ENCODE peak calls at places on chromosomes 5 and 9, in nine cellular contexts. Z is fibroblast of lung, L is bronchial epithelial cell, O is heart left ventricle, X is HFF-Myc, H is AG09309, N is sigmoid colon, P is NB4, R is heart right ventricle. T is an unnamed sample.

GRCh38 chr5:56737002-56737621 is 78.2 kb upstream of the MAP3K1 start:
- DNase-seq in Z (peak), L (peak), O (peak), X (peak), H (no peak), N (no peak), P (peak), R (peak), T (peak)

GRCh38 chr9:77981332-77981731 is 50.3 kb downstream of the GNAQ start:
- DNase-seq in Z (peak), L (peak), O (no peak), X (no peak), H (no peak), N (no peak), P (peak), R (no peak), T (peak)

GRCh38 chr5:85205430-85205829 is 820.8 kb upstream of the EDIL3 start:
- DNase-seq in Z (no peak), L (no peak), O (no peak), X (no peak), H (no peak), N (no peak), P (no peak), R (no peak), T (no peak)

GRCh38 chr5:7325975-7326911 is 69.7 kb upstream of the ADCY2 start:
- DNase-seq in Z (no peak), L (no peak), O (no peak), X (no peak), H (peak), N (no peak), P (no peak), R (no peak), T (no peak)

GRCh38 chr5:66306105-66306843 is 162.2 kb downstream of the SREK1 start:
- DNase-seq in Z (peak), L (peak), O (peak), X (peak), H (peak), N (peak), P (peak), R (peak), T (peak)

GRCh38 chr9:133680250-133680975 is 44.2 kb downstream of the DBH start:
- DNase-seq in Z (no peak), L (no peak), O (peak), X (no peak), H (no peak), N (no peak), P (no peak), R (no peak), T (no peak)

GRCh38 chr9:94301577-94301976 is 26.9 kb downstream of the NUTM2F start:
- DNase-seq in Z (no peak), L (no peak), O (no peak), X (no peak), H (no peak), N (no peak), P (no peak), R (no peak), T (no peak)

GRCh38 chr9:134779640-134780039 is 101.0 kb upstream of the FCN2 start:
- DNase-seq in Z (no peak), L (no peak), O (no peak), X (no peak), H (no peak), N (no peak), P (no peak), R (no peak), T (no peak)

GRCh38 chr9:121609845-121610637 is 41.4 kb upstream of the DAB2IP start:
- DNase-seq in Z (peak), L (peak), O (peak), X (no peak), H (no peak), N (peak), P (no peak), R (peak), T (peak)

GRCh38 chr5:150750469-150750868 is 8.3 kb downstream of the DCTN4 start:
- DNase-seq in Z (no peak), L (peak), O (no peak), X (no peak), H (no peak), N (no peak), P (no peak), R (no peak), T (no peak)

GRCh38 chr5:6085461-6085860 is 292.9 kb downstream of the MED10 start:
- DNase-seq in Z (no peak), L (peak), O (no peak), X (no peak), H (no peak), N (no peak), P (no peak), R (no peak), T (peak)

GRCh38 chr9:75410405-75410804 is 322.1 kb downstream of the OSTF1 start:
- DNase-seq in Z (no peak), L (no peak), O (no peak), X (no peak), H (no peak), N (no peak), P (no peak), R (no peak), T (no peak)

GRCh38 chr5:78527054-78527884 is 121.3 kb downstream of the LHFPL2 start:
- DNase-seq in Z (peak), L (peak), O (peak), X (peak), H (peak), N (peak), P (no peak), R (peak), T (peak)

GRCh38 chr5:142316051-142316450 is 8.8 kb downstream of the SPRY4 start:
- DNase-seq in Z (peak), L (no peak), O (no peak), X (no peak), H (no peak), N (no peak), P (no peak), R (peak), T (no peak)

GRCh38 chr5:86880785-86881492 is 263.2 kb downstream of the COX7C start:
- DNase-seq in Z (peak), L (peak), O (no peak), X (peak), H (peak), N (no peak), P (peak), R (peak), T (peak)

GRCh38 chr5:81187885-81188284 is 45.2 kb upstream of the CKMT2 start:
- DNase-seq in Z (no peak), L (no peak), O (peak), X (no peak), H (no peak), N (no peak), P (no peak), R (peak), T (no peak)

GRCh38 chr5:58046371-58046770 is 413.5 kb downstream of the PLK2 start:
- DNase-seq in Z (no peak), L (no peak), O (no peak), X (no peak), H (no peak), N (no peak), P (no peak), R (no peak), T (no peak)

GRCh38 chr9:86353591-86354047 is 591 bp downstream of the TUT7 start:
- DNase-seq in Z (no peak), L (peak), O (no peak), X (no peak), H (no peak), N (no peak), P (peak), R (no peak), T (peak)

GRCh38 chr9:23663946-23664345 is 162.1 kb downstream of the ELAVL2 start:
- DNase-seq in Z (no peak), L (no peak), O (no peak), X (no peak), H (no peak), N (no peak), P (no peak), R (no peak), T (no peak)

GRCh38 chr9:27078685-27079084 is 30.3 kb upstream of the TEK start:
- DNase-seq in Z (no peak), L (no peak), O (no peak), X (no peak), H (no peak), N (no peak), P (no peak), R (no peak), T (no peak)

GRCh38 chr5:171272996-171273970 is 35.8 kb upstream of the TLX3 start:
- DNase-seq in Z (peak), L (peak), O (no peak), X (no peak), H (no peak), N (no peak), P (peak), R (no peak), T (peak)

GRCh38 chr9:99130069-99130468 is 25.2 kb downstream of the TGFBR1 start:
- DNase-seq in Z (no peak), L (peak), O (no peak), X (no peak), H (no peak), N (no peak), P (peak), R (no peak), T (peak)

GRCh38 chr5:174526177-174526576 is 198.2 kb upstream of the MSX2 start:
- DNase-seq in Z (no peak), L (no peak), O (no peak), X (no peak), H (no peak), N (no peak), P (no peak), R (no peak), T (no peak)

GRCh38 chr5:54651482-54652076 is 134.0 kb downstream of the SNX18 start:
- DNase-seq in Z (peak), L (peak), O (peak), X (no peak), H (no peak), N (peak), P (no peak), R (peak), T (peak)

GRCh38 chr5:63916786-63917185 is 45.5 kb downstream of the HTR1A start:
- DNase-seq in Z (peak), L (peak), O (no peak), X (no peak), H (no peak), N (no peak), P (no peak), R (no peak), T (peak)

GRCh38 chr9:131685753-131686706 is 53.8 kb downstream of the RAPGEF1 start:
- DNase-seq in Z (no peak), L (no peak), O (no peak), X (no peak), H (no peak), N (no peak), P (no peak), R (no peak), T (no peak)
- H3K4me3 ChIP-seq in Z (no peak), L (no peak), O (no peak), X (no peak), H (no peak), N (no peak), P (no peak), R (no peak), T (no peak)

GRCh38 chr9:3576358-3576757 is 50.6 kb upstream of the RFX3 start:
- DNase-seq in Z (no peak), L (no peak), O (no peak), X (no peak), H (no peak), N (no peak), P (peak), R (no peak), T (no peak)

DNA sequence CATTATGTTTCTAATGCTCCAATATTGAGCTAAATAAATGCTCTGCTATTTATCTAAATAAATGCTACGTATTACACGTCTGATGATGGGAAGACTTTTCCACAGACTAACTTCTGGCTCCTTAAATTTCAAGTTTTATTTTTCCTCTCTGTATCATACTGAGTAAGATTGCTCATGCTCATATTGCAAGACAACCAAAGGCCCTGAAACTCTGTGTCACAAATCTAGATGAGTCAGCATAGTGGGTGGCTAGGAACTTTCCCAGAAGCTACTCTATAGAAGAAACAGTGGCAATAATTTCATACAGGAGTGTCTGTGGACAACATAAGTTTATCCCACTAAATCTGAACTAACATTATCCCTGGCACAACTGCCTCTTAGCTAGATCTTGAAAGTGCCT is 53.0 kb upstream of the RFX3 start:
- DNase-seq in Z (peak), L (peak), O (no peak), X (no peak), H (peak), N (no peak), P (peak), R (no peak), T (peak)
- TF ChIP-seq CTCF in Z (no peak), L (no peak), O (no peak), X (no peak), H (no peak), N (no peak), P (no peak), R (no peak), T (no peak)

GRCh38 chr9:36934478-36935065 is 99.5 kb downstream of the PAX5 start:
- DNase-seq in Z (no peak), L (no peak), O (no peak), X (no peak), H (no peak), N (no peak), P (no peak), R (no peak), T (no peak)
- H3K4me3 ChIP-seq in Z (no peak), L (no peak), O (no peak), X (no peak), H (no peak), N (no peak), P (no peak), R (no peak), T (no peak)

DNA sequence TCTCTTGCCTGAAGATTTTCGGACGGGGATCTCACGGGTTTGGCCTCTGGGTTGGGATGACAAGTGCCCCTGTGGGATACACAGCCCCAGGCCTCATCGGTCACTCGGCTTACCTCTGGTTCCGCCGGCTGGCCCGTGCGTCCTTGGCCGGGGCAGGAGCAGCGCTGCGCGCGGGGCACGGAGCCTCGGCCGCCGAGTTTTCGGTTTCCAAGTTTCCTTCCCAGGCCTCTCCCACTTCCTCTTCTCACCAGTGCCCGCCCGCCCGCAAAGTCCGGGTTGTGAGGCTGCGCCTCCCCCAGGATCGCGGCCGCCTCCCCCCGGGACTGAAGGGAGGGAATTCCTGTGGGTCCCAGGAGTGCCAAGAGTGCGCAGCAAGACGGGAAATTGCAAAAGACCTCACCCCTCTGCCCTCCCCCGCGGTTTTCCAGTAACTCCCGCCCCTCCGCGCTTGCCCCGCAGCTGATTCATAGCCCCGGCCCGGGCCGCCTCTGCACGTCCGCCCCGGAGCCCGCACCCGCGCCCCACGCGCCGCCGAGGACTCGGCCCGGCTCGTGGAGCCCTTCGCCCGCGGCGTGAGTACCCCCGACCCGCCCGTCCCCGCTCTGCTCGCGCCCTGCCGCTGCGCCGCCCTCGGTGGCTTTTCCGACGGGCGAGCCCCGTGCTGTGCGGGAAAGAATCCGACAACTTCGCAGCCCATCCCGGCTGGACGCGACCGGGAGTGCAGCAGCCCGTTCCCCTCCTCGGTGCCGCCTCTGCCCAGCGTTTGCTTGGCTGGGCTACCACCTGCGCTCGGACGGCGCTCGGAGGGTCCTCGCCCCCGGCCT is at the start of gene OSMR:
- DNase-seq in Z (peak), L (peak), O (peak), X (peak), H (peak), N (peak), P (peak), R (peak), T (peak)
- TF ChIP-seq CTCF in Z (no peak), L (no peak), O (no peak), X (no peak), H (no peak), N (no peak), P (no peak), R (no peak), T (no peak)

GRCh38 chr9:136821333-136822031 is 13.7 kb downstream of the RABL6 start:
- DNase-seq in Z (peak), L (no peak), O (no peak), X (no peak), H (no peak), N (no peak), P (no peak), R (no peak), T (no peak)

GRCh38 chr9:136825295-136826187 is 16.7 kb upstream of the AJM1 start:
- DNase-seq in Z (no peak), L (no peak), O (no peak), X (no peak), H (no peak), N (no peak), P (no peak), R (no peak), T (no peak)

GRCh38 chr9:136824496-136825225 is 16.9 kb downstream of the RABL6 start:
- DNase-seq in Z (no peak), L (no peak), O (no peak), X (no peak), H (no peak), N (no peak), P (no peak), R (no peak), T (no peak)

GRCh38 chr9:136823136-136824046 is 15.6 kb downstream of the RABL6 start:
- DNase-seq in Z (no peak), L (no peak), O (no peak), X (no peak), H (no peak), N (no peak), P (no peak), R (no peak), T (no peak)

GRCh38 chr9:136820947-136821332 is 13.2 kb downstream of the RABL6 start:
- DNase-seq in Z (peak), L (no peak), O (no peak), X (no peak), H (no peak), N (no peak), P (no peak), R (no peak), T (no peak)
- H3K4me3 ChIP-seq in Z (peak), L (no peak), O (peak), X (no peak), H (no peak), N (peak), P (no peak), R (peak), T (no peak)

DNA sequence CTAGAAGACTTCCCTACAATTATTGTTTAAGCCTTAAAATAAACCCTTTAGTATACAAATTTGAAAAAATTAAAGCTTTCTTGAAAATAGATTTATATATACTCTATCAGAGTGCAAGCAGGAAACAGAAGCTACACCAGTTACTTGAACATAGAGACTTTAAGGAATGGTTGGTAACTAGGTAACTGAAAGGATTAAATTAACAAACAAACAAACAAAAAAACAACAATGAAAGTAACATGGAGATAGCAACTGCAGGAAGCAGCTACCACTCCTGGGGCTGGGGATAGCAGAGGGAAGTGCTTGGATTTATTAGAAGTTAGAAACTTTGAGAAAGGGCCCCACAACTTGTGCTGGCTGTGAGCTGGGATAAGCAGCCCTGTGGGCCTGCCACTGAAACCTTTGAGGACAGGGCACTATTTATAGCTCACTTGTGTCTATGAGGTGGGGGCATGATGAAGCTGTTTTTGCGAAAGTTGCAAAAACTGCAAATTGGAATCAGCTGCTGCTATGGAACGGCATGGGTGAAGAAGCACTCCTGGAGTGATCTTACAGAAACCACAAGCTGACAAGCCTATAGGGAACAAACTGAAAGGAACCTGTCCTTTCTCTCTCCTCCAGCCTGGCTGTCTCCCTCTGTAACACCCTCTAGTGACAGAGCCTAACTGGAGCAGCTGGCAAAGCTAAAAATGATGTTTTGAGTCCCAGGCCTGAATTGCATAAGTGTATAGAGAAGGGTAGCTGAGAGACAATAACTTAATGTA is 91.3 kb upstream of the RANBP6 start:
- DNase-seq in Z (peak), L (peak), O (peak), X (peak), H (no peak), N (no peak), P (peak), R (peak), T (peak)
- TF ChIP-seq CTCF in Z (peak), L (peak), O (peak), X (peak), H (peak), N (no peak), P (peak), R (peak), T (peak)

T was measured in epithelial cell of esophagus.